ENCODE peak calls at places on chromosomes 7 and 10, in nine cellular contexts. J is hypothalamus; M is MCF 10A; N is LoVo; H is Ammon's horn; Q is A549; F is effector CD4-positive, alpha-beta T cell; U is hepatocyte; S is chondrocyte. V is an unnamed sample.
A peak's percentile ranks its signal among the peaks of the same experiment; 100 is the strongest.

GRCh38 chr10:128539784-128540759 is 413.8 kb upstream of the MKI67 start:
- DNase-seq in J (no peak), U (peak; percentile 31), Q (no peak), F (no peak), N (no peak), M (no peak), S (no peak), H (no peak), V (no peak)

GRCh38 chr7:105473163-105473562 is 48.9 kb downstream of the PUS7 start:
- DNase-seq in Q (no peak), H (no peak), M (peak; percentile 78), J (no peak), U (peak; percentile 21), F (no peak), N (no peak), S (no peak), V (no peak)

GRCh38 chr10:117246997-117247667 is 6.2 kb downstream of the SLC18A2 start:
- DNase-seq in N (no peak), U (no peak), H (no peak), S (no peak), J (no peak), F (no peak), M (no peak), Q (no peak), V (no peak)

GRCh38 chr10:80966326-80966986 is 428.8 kb downstream of the SH2D4B start:
- DNase-seq in Q (no peak), U (no peak), N (no peak), S (no peak), F (no peak), J (no peak), M (peak; percentile 2), H (no peak), V (no peak)

GRCh38 chr7:117385340-117386124 is 41.8 kb downstream of the ASZ1 start:
- DNase-seq in H (peak; percentile 47), S (no peak), F (no peak), Q (no peak), J (no peak), N (peak; percentile 64), U (peak; percentile 25), M (peak; percentile 16), V (no peak)

GRCh38 chr10:14658331-14659122 is 116.2 kb downstream of the FAM107B start:
- DNase-seq in F (no peak), Q (peak; percentile 67), J (no peak), H (no peak), M (peak; percentile 47), N (no peak), U (no peak), S (no peak), V (no peak)

GRCh38 chr7:27098493-27099223 is 2.9 kb upstream of the HOXA1 start:
- DNase-seq in N (no peak), Q (no peak), S (no peak), H (no peak), U (no peak), F (no peak), M (peak; percentile 74), J (no peak), V (peak; percentile 83)

GRCh38 chr7:90224204-90224603 is 12.7 kb downstream of the STEAP2 start:
- DNase-seq in M (no peak), S (no peak), N (no peak), H (no peak), Q (no peak), F (no peak), J (no peak), U (no peak), V (no peak)

GRCh38 chr7:139567647-139568345 is 44.3 kb downstream of the CLEC2L start:
- DNase-seq in U (no peak), M (no peak), F (no peak), J (no peak), H (no peak), S (no peak), N (no peak), Q (no peak), V (no peak)

GRCh38 chr7:156732091-156732621 is 91.6 kb downstream of the RNF32 start:
- DNase-seq in H (no peak), U (no peak), J (no peak), N (no peak), F (no peak), Q (no peak), S (no peak), M (no peak), V (no peak)

GRCh38 chr7:157007470-157008066 is 2.9 kb downstream of the MNX1 start:
- DNase-seq in N (no peak), H (no peak), Q (no peak), M (no peak), S (peak; percentile 43), U (no peak), J (no peak), F (no peak), V (no peak)

GRCh38 chr7:100676501-100677306 is 3.2 kb downstream of the GNB2 start:
- DNase-seq in N (no peak), Q (no peak), U (no peak), J (no peak), S (no peak), F (no peak), H (no peak), M (no peak), V (no peak)

GRCh38 chr10:771647-772046 is 82.2 kb upstream of the DIP2C start:
- DNase-seq in H (no peak), N (no peak), U (no peak), F (no peak), Q (no peak), S (no peak), J (no peak), M (no peak), V (no peak)

GRCh38 chr10:102394079-102394800 is 1.3 kb upstream of the NFKB2 start:
- DNase-seq in F (peak; percentile 99), M (peak; percentile 96), J (peak; percentile 80), Q (peak; percentile 98), N (peak; percentile 94), H (peak; percentile 85), U (peak; percentile 97), S (no peak), V (peak; percentile 99)

GRCh38 chr10:51073461-51074237 is 638 bp upstream of the PRKG1 start:
- DNase-seq in Q (no peak), F (no peak), J (peak; percentile 32), U (peak; percentile 33), N (peak; percentile 35), H (peak; percentile 30), M (no peak), S (no peak), V (no peak)

GRCh38 chr10:68550747-68551411 is 9.3 kb upstream of the TET1 start:
- DNase-seq in N (peak; percentile 47), U (peak; percentile 76), M (peak; percentile 82), H (peak; percentile 74), F (no peak), J (no peak), S (no peak), Q (peak; percentile 70), V (no peak)

GRCh38 chr7:156986378-156986777 is 24.1 kb downstream of the MNX1 start:
- DNase-seq in J (no peak), N (no peak), S (no peak), U (no peak), F (no peak), Q (no peak), M (no peak), H (no peak), V (no peak)

GRCh38 chr10:52954407-52954806 is 181.8 kb upstream of the MBL2 start:
- DNase-seq in H (no peak), Q (no peak), U (no peak), S (no peak), N (peak; percentile 26), J (no peak), M (no peak), F (no peak), V (no peak)

GRCh38 chr7:135183478-135183877 is 13.0 kb upstream of the CYREN start:
- DNase-seq in M (no peak), H (no peak), F (no peak), J (no peak), N (no peak), S (no peak), Q (no peak), U (no peak), V (no peak)

GRCh38 chr10:28892818-28893547 is 215.7 kb downstream of the BAMBI start:
- DNase-seq in N (no peak), Q (no peak), F (no peak), H (no peak), U (no peak), S (no peak), M (peak; percentile 73), J (no peak), V (no peak)

GRCh38 chr7:148191391-148192076 is 399.0 kb upstream of the C7orf33 start:
- DNase-seq in N (no peak), U (no peak), F (no peak), J (no peak), M (no peak), S (no peak), H (no peak), Q (no peak), V (no peak)

GRCh38 chr10:71621783-71622526 is 97.6 kb downstream of the C10orf105 start:
- DNase-seq in M (peak; percentile 39), U (peak; percentile 73), S (no peak), F (no peak), Q (no peak), J (peak; percentile 14), N (peak; percentile 41), H (peak; percentile 64), V (no peak)

GRCh38 chr7:80047856-80048459 is 86.7 kb upstream of the GNAI1 start:
- DNase-seq in U (no peak), S (no peak), F (no peak), N (peak; percentile 21), M (no peak), H (no peak), Q (peak; percentile 10), J (no peak), V (no peak)

GRCh38 chr10:132538790-132539421 is 1.3 kb downstream of the INPP5A start:
- DNase-seq in S (peak; percentile 78), M (no peak), Q (no peak), U (no peak), H (no peak), N (no peak), J (no peak), F (no peak), V (peak; percentile 47)

GRCh38 chr10:13788701-13789447 is 202.1 kb downstream of the PRPF18 start:
- DNase-seq in U (no peak), M (no peak), Q (no peak), F (no peak), N (no peak), H (peak; percentile 59), J (no peak), S (no peak), V (peak; percentile 87)

GRCh38 chr7:158160199-158160598 is 427.4 kb downstream of the PTPRN2 start:
- DNase-seq in J (no peak), F (no peak), S (no peak), N (no peak), Q (no peak), U (peak; percentile 42), M (no peak), H (no peak), V (no peak)

GRCh38 chr10:44042075-44042770 is 342.7 kb downstream of the CXCL12 start:
- DNase-seq in Q (no peak), F (no peak), U (no peak), J (no peak), N (no peak), S (no peak), M (no peak), H (no peak), V (no peak)

GRCh38 chr10:126935263-126935946 is 30.2 kb downstream of the DOCK1 start:
- DNase-seq in Q (no peak), N (no peak), U (no peak), S (peak; percentile 49), M (no peak), H (no peak), F (no peak), J (no peak), V (peak; percentile 73)

GRCh38 chr10:102113261-102113955 is 6.8 kb downstream of the LDB1 start:
- DNase-seq in M (peak; percentile 48), J (no peak), H (no peak), F (no peak), Q (no peak), N (no peak), U (no peak), S (no peak), V (no peak)

GRCh38 chr10:33506838-33507661 is 172.6 kb upstream of the NRP1 start:
- DNase-seq in U (no peak), H (no peak), S (no peak), Q (no peak), M (peak; percentile 51), F (no peak), N (no peak), J (no peak), V (no peak)

GRCh38 chr7:142372727-142373126 is 114.9 kb upstream of the PRSS58 start:
- DNase-seq in U (no peak), Q (no peak), S (no peak), J (no peak), M (no peak), F (no peak), H (no peak), N (no peak), V (no peak)

V was measured in posterior vena cava.